ENCODE peak calls at places on chromosome 19, in six cellular contexts. One of them, this sample, is unnamed.

GRCh38 chr19:17311455-17312248 is 2.3 kb downstream of the DDA1 start:
- DNase-seq in activated CD8-positive, alpha-beta T cell treated with anti-CD3 and anti-CD28 coated beads for 36 hours: no peak
- DNase-seq in right lobe of liver: no peak
- DNase-seq in HAP-1: no peak
- DNase-seq in HFF-Myc: no peak
- DNase-seq in ovary: no peak
- DNase-seq in this sample: no peak

GRCh38 chr19:13181747-13182388 is 31.7 kb downstream of the IER2 start:
- DNase-seq in activated CD8-positive, alpha-beta T cell treated with anti-CD3 and anti-CD28 coated beads for 36 hours: peak
- DNase-seq in right lobe of liver: peak
- DNase-seq in HAP-1: no peak
- DNase-seq in HFF-Myc: peak
- DNase-seq in ovary: peak
- DNase-seq in this sample: no peak

GRCh38 chr19:17379221-17379631 is 2.1 kb upstream of the PLVAP start:
- DNase-seq in activated CD8-positive, alpha-beta T cell treated with anti-CD3 and anti-CD28 coated beads for 36 hours: no peak
- DNase-seq in right lobe of liver: no peak
- DNase-seq in HAP-1: peak
- DNase-seq in HFF-Myc: no peak
- DNase-seq in ovary: no peak
- DNase-seq in this sample: no peak

GRCh38 chr19:18896421-18896841 is 473 bp upstream of the CERS1 start:
- DNase-seq in activated CD8-positive, alpha-beta T cell treated with anti-CD3 and anti-CD28 coated beads for 36 hours: no peak
- DNase-seq in right lobe of liver: no peak
- DNase-seq in HAP-1: no peak
- DNase-seq in HFF-Myc: no peak
- DNase-seq in ovary: no peak
- DNase-seq in this sample: no peak

GRCh38 chr19:58386166-58386575 is 898 bp upstream of the RPS5 start:
- DNase-seq in activated CD8-positive, alpha-beta T cell treated with anti-CD3 and anti-CD28 coated beads for 36 hours: no peak
- DNase-seq in right lobe of liver: no peak
- DNase-seq in HAP-1: no peak
- DNase-seq in HFF-Myc: no peak
- DNase-seq in ovary: no peak
- DNase-seq in this sample: no peak

GRCh38 chr19:35090160-35090794 is 25.3 kb upstream of the FXYD3 start:
- DNase-seq in activated CD8-positive, alpha-beta T cell treated with anti-CD3 and anti-CD28 coated beads for 36 hours: peak
- DNase-seq in right lobe of liver: peak
- DNase-seq in HAP-1: peak
- DNase-seq in HFF-Myc: no peak
- DNase-seq in ovary: peak
- DNase-seq in this sample: no peak

GRCh38 chr19:53908106-53908932 is 759 bp upstream of the CACNG7 start:
- DNase-seq in activated CD8-positive, alpha-beta T cell treated with anti-CD3 and anti-CD28 coated beads for 36 hours: peak
- DNase-seq in right lobe of liver: no peak
- DNase-seq in HAP-1: peak
- DNase-seq in HFF-Myc: no peak
- DNase-seq in ovary: peak
- DNase-seq in this sample: peak

GRCh38 chr19:1255186-1256161 is 7.1 kb downstream of the MIDN start:
- DNase-seq in activated CD8-positive, alpha-beta T cell treated with anti-CD3 and anti-CD28 coated beads for 36 hours: no peak
- DNase-seq in right lobe of liver: no peak
- DNase-seq in HAP-1: no peak
- DNase-seq in HFF-Myc: no peak
- DNase-seq in ovary: no peak
- DNase-seq in this sample: no peak

GRCh38 chr19:5138606-5139594 is 170.0 kb downstream of the KDM4B start:
- DNase-seq in activated CD8-positive, alpha-beta T cell treated with anti-CD3 and anti-CD28 coated beads for 36 hours: peak
- DNase-seq in right lobe of liver: no peak
- DNase-seq in HAP-1: no peak
- DNase-seq in HFF-Myc: peak
- DNase-seq in ovary: peak
- DNase-seq in this sample: peak

GRCh38 chr19:42244452-42245220 is 2.2 kb upstream of the GSK3A start:
- DNase-seq in activated CD8-positive, alpha-beta T cell treated with anti-CD3 and anti-CD28 coated beads for 36 hours: peak
- DNase-seq in right lobe of liver: peak
- DNase-seq in HAP-1: peak
- DNase-seq in HFF-Myc: peak
- DNase-seq in ovary: peak
- DNase-seq in this sample: peak

GRCh38 chr19:38799104-38799503 is 10.1 kb downstream of the LGALS7B start:
- DNase-seq in activated CD8-positive, alpha-beta T cell treated with anti-CD3 and anti-CD28 coated beads for 36 hours: no peak
- DNase-seq in right lobe of liver: no peak
- DNase-seq in HAP-1: no peak
- DNase-seq in HFF-Myc: no peak
- DNase-seq in ovary: no peak
- DNase-seq in this sample: no peak

GRCh38 chr19:9828551-9829063 is 889 bp downstream of the UBL5 start:
- DNase-seq in activated CD8-positive, alpha-beta T cell treated with anti-CD3 and anti-CD28 coated beads for 36 hours: no peak
- DNase-seq in right lobe of liver: no peak
- DNase-seq in HAP-1: no peak
- DNase-seq in HFF-Myc: no peak
- DNase-seq in ovary: no peak
- DNase-seq in this sample: no peak

GRCh38 chr19:6767357-6768235 is at the start of gene SH2D3A:
- DNase-seq in activated CD8-positive, alpha-beta T cell treated with anti-CD3 and anti-CD28 coated beads for 36 hours: peak
- DNase-seq in right lobe of liver: peak
- DNase-seq in HAP-1: peak
- DNase-seq in HFF-Myc: no peak
- DNase-seq in ovary: no peak
- DNase-seq in this sample: peak

GRCh38 chr19:54011507-54012211 is 20.2 kb downstream of the CACNG6 start:
- DNase-seq in activated CD8-positive, alpha-beta T cell treated with anti-CD3 and anti-CD28 coated beads for 36 hours: no peak
- DNase-seq in right lobe of liver: no peak
- DNase-seq in HAP-1: no peak
- DNase-seq in HFF-Myc: no peak
- DNase-seq in ovary: no peak
- DNase-seq in this sample: no peak

GRCh38 chr19:52689804-52690394 is 44.9 kb downstream of the ZNF611 start:
- DNase-seq in activated CD8-positive, alpha-beta T cell treated with anti-CD3 and anti-CD28 coated beads for 36 hours: peak
- DNase-seq in right lobe of liver: peak
- DNase-seq in HAP-1: peak
- DNase-seq in HFF-Myc: no peak
- DNase-seq in ovary: peak
- DNase-seq in this sample: peak

GRCh38 chr19:55632463-55632834 is 8.1 kb upstream of the ZNF784 start:
- DNase-seq in activated CD8-positive, alpha-beta T cell treated with anti-CD3 and anti-CD28 coated beads for 36 hours: peak
- DNase-seq in right lobe of liver: peak
- DNase-seq in HAP-1: peak
- DNase-seq in HFF-Myc: peak
- DNase-seq in ovary: peak
- DNase-seq in this sample: peak